ENCODE peak calls at places on chromosomes 16 and 17, in eight cellular contexts. G is ascending aorta; T is stimulated activated effector memory CD8-positive, alpha-beta T cell treated with anti-CD3 and anti-CD28 coated beads, Interleukin-12 subunit alpha, Interleukin-12 subunit beta, amount 100 ng/mL, for 72 hours; H is amniotic stem cell; N is fibroblast of the aortic adventitia; U is stimulated activated CD8-positive, alpha-beta memory T cell treated with anti-CD3 and anti-CD28 coated beads, Interleukin-7, amount 100 ng/mL, for 1 hour; C is NCI-H2029 treated with DMSO at 0.1 percent for 48 hours; O is kidney tubule cell. M is an unnamed sample.

GRCh38 chr16:57244767-57245471 is at the start of gene ARL2BP:
- DNase-seq in G (peak), T (peak), H (peak), N (peak), U (peak), C (peak), O (peak), M (peak)

GRCh38 chr17:78391843-78392242 is 13.4 kb downstream of the PGS1 start:
- DNase-seq in G (no peak), T (no peak), H (peak), N (peak), U (no peak), C (no peak), O (peak), M (peak)

GRCh38 chr17:64281962-64282752 is 19.1 kb upstream of the TEX2 start:
- DNase-seq in G (no peak), T (peak), H (peak), N (peak), U (peak), C (peak), O (peak), M (peak)

GRCh38 chr17:74274060-74274702 is at the start of gene DNAI2:
- DNase-seq in G (no peak), T (no peak), H (no peak), N (no peak), U (no peak), C (no peak), O (no peak), M (no peak)

GRCh38 chr16:1188781-1189189 is 35.9 kb downstream of the CACNA1H start:
- DNase-seq in G (no peak), T (peak), H (no peak), N (peak), U (peak), C (no peak), O (peak), M (no peak)

GRCh38 chr17:59963738-59964454 is 644 bp downstream of the RNFT1 start:
- DNase-seq in G (no peak), T (peak), H (peak), N (peak), U (peak), C (peak), O (peak), M (peak)

GRCh38 chr16:54847207-54847606 is 83.5 kb upstream of the IRX5 start:
- DNase-seq in G (no peak), T (no peak), H (no peak), N (peak), U (no peak), C (no peak), O (peak), M (peak)

GRCh38 chr17:41665566-41666335 is 22.9 kb upstream of the EIF1 start:
- DNase-seq in G (peak), T (peak), H (peak), N (peak), U (peak), C (peak), O (peak), M (peak)

M was measured in kidney glomerular epithelial cell.